ENCODE peak calls at places on chromosomes 5 and 9, in four cellular contexts. Q is stimulated activated CD4-positive, alpha-beta T cell treated with anti-CD3 and anti-CD28 coated beads, TNF-alpha, amount 100 ng/mL, for 1 hour; E is cardiac muscle cell; D is RPMI8226. N is an unnamed sample.
A peak's percentile ranks its signal among the peaks of the same experiment; 100 is the strongest.

GRCh38 chr5:180441577-180441976 is 52.6 kb upstream of the CNOT6 start:
- DNase-seq in Q (no peak), E (no peak), D (no peak), N (no peak)

GRCh38 chr9:37540634-37541033 is 35.5 kb downstream of the FBXO10 start:
- DNase-seq in Q (no peak), E (no peak), D (no peak), N (no peak)

GRCh38 chr5:158026248-158027031 is 167.5 kb upstream of the CLINT1 start:
- DNase-seq in Q (no peak), E (no peak), D (no peak), N (no peak)

GRCh38 chr5:147737921-147738320 is 44.6 kb downstream of the JAKMIP2 start:
- DNase-seq in Q (no peak), E (no peak), D (no peak), N (no peak)

GRCh38 chr5:170225326-170226137 is 7.3 kb upstream of the C5orf58 start:
- DNase-seq in Q (peak; percentile 62), E (peak; percentile 79), D (peak; percentile 73), N (peak; percentile 44)

GRCh38 chr5:56481147-56481997 is 248.2 kb upstream of the ANKRD55 start:
- DNase-seq in Q (peak; percentile 10), E (no peak), D (peak; percentile 81), N (peak; percentile 73)

GRCh38 chr5:134242146-134242545 is 16.3 kb upstream of the PPP2CA start:
- DNase-seq in Q (no peak), E (no peak), D (peak; percentile 23), N (no peak)

GRCh38 chr5:168656633-168657032 is 77.5 kb upstream of the PANK3 start:
- DNase-seq in Q (no peak), E (no peak), D (no peak), N (no peak)

GRCh38 chr5:103821361-103821760 is 258.8 kb upstream of the NUDT12 start:
- DNase-seq in Q (no peak), E (no peak), D (peak; percentile 7), N (no peak)

GRCh38 chr9:105241356-105242043 is 3.0 kb upstream of the SLC44A1 start:
- DNase-seq in Q (no peak), E (no peak), D (no peak), N (no peak)

GRCh38 chr5:148641735-148642134 is 12.6 kb downstream of the HTR4 start:
- DNase-seq in Q (no peak), E (no peak), D (no peak), N (no peak)

GRCh38 chr9:72477862-72478564 is 43.4 kb upstream of the TMC1 start:
- DNase-seq in Q (no peak), E (peak; percentile 10), D (peak; percentile 2), N (no peak)

GRCh38 chr5:74613283-74613682 is 27.2 kb downstream of the ENC1 start:
- DNase-seq in Q (no peak), E (no peak), D (no peak), N (no peak)

GRCh38 chr5:61371474-61371873 is 39.4 kb downstream of the ZSWIM6 start:
- DNase-seq in Q (no peak), E (no peak), D (no peak), N (no peak)

GRCh38 chr9:129487658-129488483 is 133.0 kb downstream of the C9orf50 start:
- DNase-seq in Q (peak; percentile 32), E (no peak), D (peak; percentile 63), N (no peak)

GRCh38 chr5:69225859-69226258 is 8.8 kb upstream of the CDK7 start:
- DNase-seq in Q (no peak), E (no peak), D (no peak), N (no peak)

GRCh38 chr5:12330993-12331588 is 426.8 kb upstream of the CTNND2 start:
- DNase-seq in Q (no peak), E (no peak), D (no peak), N (no peak)

GRCh38 chr9:137080260-137081122 is 3.2 kb downstream of the UAP1L1 start:
- DNase-seq in Q (no peak), E (no peak), D (no peak), N (no peak)

GRCh38 chr5:116273458-116274242 is 188.8 kb downstream of the COMMD10 start:
- DNase-seq in Q (no peak), E (no peak), D (no peak), N (no peak)

GRCh38 chr5:170251462-170251861 is 18.7 kb downstream of the C5orf58 start:
- DNase-seq in Q (no peak), E (no peak), D (no peak), N (no peak)

GRCh38 chr5:143860211-143860610 is 48.2 kb downstream of the HMHB1 start:
- DNase-seq in Q (no peak), E (no peak), D (peak; percentile 17), N (no peak)

GRCh38 chr5:57735754-57736153 is 253.1 kb upstream of the ACTBL2 start:
- DNase-seq in Q (no peak), E (no peak), D (no peak), N (no peak)

GRCh38 chr9:28668158-28668557 is 1094.9 kb upstream of the C9orf72 start:
- DNase-seq in Q (no peak), E (no peak), D (no peak), N (no peak)

N was measured in naive B cell.